ENCODE peak calls at places on chromosomes 7 and 10, in six cellular contexts. One of them, this sample, is unnamed.

GRCh38 chr10:98560585-98560984 is 113.8 kb upstream of the HPS1 start:
- DNase-seq in left ventricle myocardium inferior: no peak
- DNase-seq in iPS DF 6.9: no peak
- DNase-seq in adrenal gland: no peak
- DNase-seq in cardiac muscle cell: no peak
- DNase-seq in A673: no peak
- DNase-seq in this sample: no peak

GRCh38 chr10:60491162-60491561 is 101.5 kb upstream of the ANK3 start:
- DNase-seq in adrenal gland: no peak
- DNase-seq in A673: no peak
- DNase-seq in iPS DF 6.9: no peak
- DNase-seq in left ventricle myocardium inferior: no peak
- DNase-seq in cardiac muscle cell: no peak
- DNase-seq in this sample: no peak

GRCh38 chr10:43606323-43607198 is at the start of gene ZNF485:
- DNase-seq in A673: peak; percentile 79
- DNase-seq in adrenal gland: peak; percentile 67
- DNase-seq in cardiac muscle cell: peak; percentile 81
- DNase-seq in iPS DF 6.9: peak; percentile 64
- DNase-seq in left ventricle myocardium inferior: peak; percentile 77
- DNase-seq in this sample: no peak

GRCh38 chr10:13865758-13866491 is 279.2 kb downstream of the PRPF18 start:
- DNase-seq in adrenal gland: peak; percentile 39
- DNase-seq in A673: no peak
- DNase-seq in iPS DF 6.9: no peak
- DNase-seq in cardiac muscle cell: no peak
- DNase-seq in left ventricle myocardium inferior: no peak
- DNase-seq in this sample: peak; percentile 21

GRCh38 chr7:14752301-14752700 is 150.2 kb downstream of the DGKB start:
- DNase-seq in adrenal gland: no peak
- DNase-seq in A673: peak; percentile 18
- DNase-seq in iPS DF 6.9: no peak
- DNase-seq in left ventricle myocardium inferior: no peak
- DNase-seq in cardiac muscle cell: no peak
- DNase-seq in this sample: no peak

GRCh38 chr7:141679014-141679413 is 23.0 kb downstream of the DENND11 start:
- DNase-seq in iPS DF 6.9: no peak
- DNase-seq in A673: no peak
- DNase-seq in left ventricle myocardium inferior: no peak
- DNase-seq in cardiac muscle cell: no peak
- DNase-seq in adrenal gland: no peak
- DNase-seq in this sample: no peak

GRCh38 chr10:27558612-27559020 is 54.5 kb downstream of the RAB18 start:
- DNase-seq in adrenal gland: peak; percentile 68
- DNase-seq in cardiac muscle cell: peak; percentile 89
- DNase-seq in A673: peak; percentile 39
- DNase-seq in left ventricle myocardium inferior: peak; percentile 21
- DNase-seq in iPS DF 6.9: peak; percentile 13
- DNase-seq in this sample: no peak

GRCh38 chr7:2104107-2104710 is 128.5 kb downstream of the MAD1L1 start:
- DNase-seq in iPS DF 6.9: peak; percentile 61
- DNase-seq in A673: peak; percentile 90
- DNase-seq in cardiac muscle cell: peak; percentile 79
- DNase-seq in adrenal gland: peak; percentile 76
- DNase-seq in left ventricle myocardium inferior: peak; percentile 87
- DNase-seq in this sample: no peak

GRCh38 chr10:100890696-100891271 is 22.0 kb upstream of the SLF2 start:
- DNase-seq in A673: peak; percentile 97
- DNase-seq in cardiac muscle cell: no peak
- DNase-seq in iPS DF 6.9: no peak
- DNase-seq in adrenal gland: no peak
- DNase-seq in left ventricle myocardium inferior: no peak
- DNase-seq in this sample: peak; percentile 42

GRCh38 chr10:73956476-73957338 is 41.2 kb upstream of the VCL start:
- DNase-seq in A673: peak; percentile 73
- DNase-seq in left ventricle myocardium inferior: no peak
- DNase-seq in adrenal gland: no peak
- DNase-seq in cardiac muscle cell: peak; percentile 34
- DNase-seq in iPS DF 6.9: no peak
- DNase-seq in this sample: no peak

GRCh38 chr10:62637249-62638061 is 167.1 kb upstream of the ADO start:
- DNase-seq in A673: no peak
- DNase-seq in adrenal gland: peak; percentile 46
- DNase-seq in cardiac muscle cell: no peak
- DNase-seq in left ventricle myocardium inferior: no peak
- DNase-seq in iPS DF 6.9: no peak
- DNase-seq in this sample: no peak

GRCh38 chr7:30062587-30062986 is 34.4 kb downstream of the PLEKHA8 start:
- DNase-seq in cardiac muscle cell: peak; percentile 24
- DNase-seq in left ventricle myocardium inferior: no peak
- DNase-seq in A673: peak; percentile 51
- DNase-seq in adrenal gland: no peak
- DNase-seq in iPS DF 6.9: no peak
- DNase-seq in this sample: no peak

GRCh38 chr10:85603167-85603940 is 763.2 kb downstream of the GRID1 start:
- DNase-seq in cardiac muscle cell: no peak
- DNase-seq in iPS DF 6.9: no peak
- DNase-seq in A673: no peak
- DNase-seq in adrenal gland: no peak
- DNase-seq in left ventricle myocardium inferior: no peak
- DNase-seq in this sample: no peak

GRCh38 chr7:84548366-84549085 is 353.9 kb upstream of the SEMA3A start:
- DNase-seq in iPS DF 6.9: peak; percentile 25
- DNase-seq in left ventricle myocardium inferior: no peak
- DNase-seq in cardiac muscle cell: peak; percentile 25
- DNase-seq in A673: peak; percentile 26
- DNase-seq in adrenal gland: no peak
- DNase-seq in this sample: no peak

GRCh38 chr7:44678468-44679179 is 70.0 kb upstream of the ZMIZ2 start:
- DNase-seq in A673: no peak
- DNase-seq in adrenal gland: peak; percentile 81
- DNase-seq in left ventricle myocardium inferior: peak; percentile 65
- DNase-seq in iPS DF 6.9: no peak
- DNase-seq in cardiac muscle cell: no peak
- DNase-seq in this sample: no peak

GRCh38 chr7:135683609-135684008 is 21.3 kb downstream of the STMP1 start:
- DNase-seq in left ventricle myocardium inferior: no peak
- DNase-seq in adrenal gland: no peak
- DNase-seq in A673: no peak
- DNase-seq in cardiac muscle cell: no peak
- DNase-seq in iPS DF 6.9: no peak
- DNase-seq in this sample: no peak

GRCh38 chr7:44387427-44387826 is 62.0 kb upstream of the CAMK2B start:
- DNase-seq in left ventricle myocardium inferior: no peak
- DNase-seq in adrenal gland: peak; percentile 9
- DNase-seq in cardiac muscle cell: no peak
- DNase-seq in A673: no peak
- DNase-seq in iPS DF 6.9: no peak
- DNase-seq in this sample: no peak

GRCh38 chr10:14653271-14654161 is 121.2 kb downstream of the FAM107B start:
- DNase-seq in left ventricle myocardium inferior: no peak
- DNase-seq in adrenal gland: peak; percentile 54
- DNase-seq in cardiac muscle cell: no peak
- DNase-seq in iPS DF 6.9: no peak
- DNase-seq in A673: peak; percentile 22
- DNase-seq in this sample: peak; percentile 59

GRCh38 chr10:5252177-5253037 is 55.8 kb downstream of the AKR1C4 start:
- DNase-seq in cardiac muscle cell: no peak
- DNase-seq in iPS DF 6.9: peak; percentile 7
- DNase-seq in adrenal gland: no peak
- DNase-seq in left ventricle myocardium inferior: no peak
- DNase-seq in A673: peak; percentile 49
- DNase-seq in this sample: no peak

GRCh38 chr10:129800-130199 is 5.5 kb upstream of the ZMYND11 start:
- DNase-seq in cardiac muscle cell: no peak
- DNase-seq in left ventricle myocardium inferior: no peak
- DNase-seq in adrenal gland: no peak
- DNase-seq in iPS DF 6.9: no peak
- DNase-seq in A673: no peak
- DNase-seq in this sample: no peak

GRCh38 chr10:33032354-33033254 is 74.6 kb upstream of the ITGB1 start:
- DNase-seq in A673: no peak
- DNase-seq in iPS DF 6.9: no peak
- DNase-seq in adrenal gland: no peak
- DNase-seq in left ventricle myocardium inferior: no peak
- DNase-seq in cardiac muscle cell: no peak
- DNase-seq in this sample: peak; percentile 42

GRCh38 chr10:73172867-73173266 is 4.9 kb downstream of the FAM149B1 start:
- DNase-seq in iPS DF 6.9: no peak
- DNase-seq in A673: no peak
- DNase-seq in adrenal gland: no peak
- DNase-seq in cardiac muscle cell: no peak
- DNase-seq in left ventricle myocardium inferior: no peak
- DNase-seq in this sample: no peak

GRCh38 chr7:141151726-141152125 is 77.9 kb downstream of the TMEM178B start:
- DNase-seq in iPS DF 6.9: no peak
- DNase-seq in cardiac muscle cell: no peak
- DNase-seq in left ventricle myocardium inferior: no peak
- DNase-seq in A673: no peak
- DNase-seq in adrenal gland: no peak
- DNase-seq in this sample: no peak

GRCh38 chr7:129896568-129897382 is 56.0 kb downstream of the UBE2H start:
- DNase-seq in adrenal gland: no peak
- DNase-seq in left ventricle myocardium inferior: no peak
- DNase-seq in iPS DF 6.9: no peak
- DNase-seq in A673: no peak
- DNase-seq in cardiac muscle cell: no peak
- DNase-seq in this sample: peak; percentile 38

GRCh38 chr7:68205826-68206225 is 1209.2 kb downstream of the TYW1 start:
- DNase-seq in cardiac muscle cell: no peak
- DNase-seq in adrenal gland: no peak
- DNase-seq in left ventricle myocardium inferior: no peak
- DNase-seq in A673: no peak
- DNase-seq in iPS DF 6.9: no peak
- DNase-seq in this sample: no peak

GRCh38 chr10:80567292-80567691 is 29.6 kb downstream of the SH2D4B start:
- DNase-seq in adrenal gland: no peak
- DNase-seq in A673: no peak
- DNase-seq in cardiac muscle cell: no peak
- DNase-seq in iPS DF 6.9: no peak
- DNase-seq in left ventricle myocardium inferior: no peak
- DNase-seq in this sample: no peak

GRCh38 chr7:116543664-116544063 is 18.8 kb downstream of the CAV1 start:
- DNase-seq in A673: no peak
- DNase-seq in adrenal gland: no peak
- DNase-seq in iPS DF 6.9: no peak
- DNase-seq in left ventricle myocardium inferior: no peak
- DNase-seq in cardiac muscle cell: no peak
- DNase-seq in this sample: no peak

GRCh38 chr10:127976701-127977367 is 69.9 kb downstream of the PTPRE start:
- DNase-seq in adrenal gland: peak; percentile 45
- DNase-seq in left ventricle myocardium inferior: no peak
- DNase-seq in cardiac muscle cell: no peak
- DNase-seq in A673: no peak
- DNase-seq in iPS DF 6.9: no peak
- DNase-seq in this sample: no peak

GRCh38 chr10:37488792-37489657 is 363.6 kb downstream of the ANKRD30A start:
- DNase-seq in cardiac muscle cell: no peak
- DNase-seq in iPS DF 6.9: no peak
- DNase-seq in A673: peak; percentile 24
- DNase-seq in left ventricle myocardium inferior: no peak
- DNase-seq in adrenal gland: peak; percentile 67
- DNase-seq in this sample: no peak

GRCh38 chr10:32207544-32207943 is 139.4 kb downstream of the EPC1 start:
- DNase-seq in left ventricle myocardium inferior: peak; percentile 31
- DNase-seq in iPS DF 6.9: no peak
- DNase-seq in adrenal gland: peak; percentile 64
- DNase-seq in cardiac muscle cell: peak; percentile 51
- DNase-seq in A673: peak; percentile 75
- DNase-seq in this sample: no peak

GRCh38 chr10:909831-910230 is 21.7 kb downstream of the LARP4B start:
- DNase-seq in A673: peak; percentile 48
- DNase-seq in left ventricle myocardium inferior: peak; percentile 32
- DNase-seq in adrenal gland: peak; percentile 45
- DNase-seq in cardiac muscle cell: peak; percentile 66
- DNase-seq in iPS DF 6.9: no peak
- DNase-seq in this sample: no peak

GRCh38 chr7:23698822-23699221 is 11.2 kb upstream of the STK31 start:
- DNase-seq in left ventricle myocardium inferior: no peak
- DNase-seq in adrenal gland: no peak
- DNase-seq in iPS DF 6.9: no peak
- DNase-seq in A673: no peak
- DNase-seq in cardiac muscle cell: no peak
- DNase-seq in this sample: no peak

GRCh38 chr10:127472976-127473375 is 76.1 kb upstream of the NPS start:
- DNase-seq in A673: no peak
- DNase-seq in adrenal gland: no peak
- DNase-seq in left ventricle myocardium inferior: no peak
- DNase-seq in iPS DF 6.9: no peak
- DNase-seq in cardiac muscle cell: no peak
- DNase-seq in this sample: no peak

GRCh38 chr10:130283234-130283574 is 147.0 kb downstream of the GLRX3 start:
- DNase-seq in cardiac muscle cell: no peak
- DNase-seq in iPS DF 6.9: no peak
- DNase-seq in adrenal gland: no peak
- DNase-seq in left ventricle myocardium inferior: no peak
- DNase-seq in A673: no peak
- DNase-seq in this sample: no peak
- H3K9me3 ChIP-seq in cardiac muscle cell: no peaks in the 10 kb centered on the region
- H3K9me3 ChIP-seq in iPS DF 6.9: peaks cover 24% of the 10 kb centered on the region
- H3K9me3 ChIP-seq in adrenal gland: peaks cover 5% of the 10 kb centered on the region
- H3K9me3 ChIP-seq in left ventricle myocardium inferior: peaks cover 100% of the 10 kb centered on the region
- H3K9me3 ChIP-seq in A673: peaks cover 59% of the 10 kb centered on the region
- H3K9me3 ChIP-seq in this sample: peaks cover 24% of the 10 kb centered on the region

GRCh38 chr10:71984798-71985388 is 20.7 kb downstream of the CHST3 start:
- DNase-seq in cardiac muscle cell: no peak
- DNase-seq in A673: no peak
- DNase-seq in adrenal gland: no peak
- DNase-seq in iPS DF 6.9: no peak
- DNase-seq in left ventricle myocardium inferior: no peak
- DNase-seq in this sample: no peak
- H3K4me1 ChIP-seq in cardiac muscle cell: peaks cover 37% of the 10 kb centered on the region
- H3K4me1 ChIP-seq in A673: peaks cover 23% of the 10 kb centered on the region
- H3K4me1 ChIP-seq in adrenal gland: peaks cover 81% of the 10 kb centered on the region
- H3K4me1 ChIP-seq in iPS DF 6.9: peaks cover 1% of the 10 kb centered on the region
- H3K4me1 ChIP-seq in left ventricle myocardium inferior: peaks cover 92% of the 10 kb centered on the region
- H3K4me1 ChIP-seq in this sample: peaks cover 11% of the 10 kb centered on the region

DNA sequence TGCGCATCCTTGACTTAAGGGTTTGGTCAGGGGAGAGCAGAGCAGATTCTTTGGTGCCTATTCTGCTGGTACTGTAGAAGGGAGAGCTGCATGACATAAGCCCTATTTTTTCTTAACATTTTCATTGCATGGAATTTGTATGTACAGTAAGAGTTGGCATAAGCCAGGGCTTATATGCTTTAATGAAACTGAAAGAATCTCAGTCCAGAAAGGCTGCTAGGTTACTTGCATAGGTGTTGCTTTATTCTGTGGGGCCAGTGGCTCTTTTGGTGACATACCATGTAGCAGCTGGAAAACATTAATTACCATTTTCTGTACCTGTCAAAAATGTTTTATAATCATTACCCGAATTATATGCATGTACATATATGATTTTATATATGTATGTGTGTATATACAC is 152.1 kb downstream of the LYZL1 start:
- DNase-seq in left ventricle myocardium inferior: no peak
- DNase-seq in A673: no peak
- DNase-seq in iPS DF 6.9: no peak
- DNase-seq in cardiac muscle cell: no peak
- DNase-seq in adrenal gland: no peak
- DNase-seq in this sample: no peak
- H3K9me3 ChIP-seq in left ventricle myocardium inferior: peaks cover 35% of the 10 kb centered on the region
- H3K9me3 ChIP-seq in A673: peaks cover 38% of the 10 kb centered on the region
- H3K9me3 ChIP-seq in iPS DF 6.9: peaks cover 3% of the 10 kb centered on the region
- H3K9me3 ChIP-seq in cardiac muscle cell: no peaks in the 10 kb centered on the region
- H3K9me3 ChIP-seq in adrenal gland: no peaks in the 10 kb centered on the region
- H3K9me3 ChIP-seq in this sample: peaks cover 10% of the 10 kb centered on the region

GRCh38 chr10:21285742-21286311 is 239.7 kb downstream of the SKIDA1 start:
- DNase-seq in cardiac muscle cell: no peak
- DNase-seq in adrenal gland: no peak
- DNase-seq in left ventricle myocardium inferior: no peak
- DNase-seq in iPS DF 6.9: no peak
- DNase-seq in A673: no peak
- DNase-seq in this sample: no peak
- H3K4me1 ChIP-seq in cardiac muscle cell: peaks cover 5% of the 10 kb centered on the region
- H3K4me1 ChIP-seq in adrenal gland: peaks cover 7% of the 10 kb centered on the region
- H3K4me1 ChIP-seq in left ventricle myocardium inferior: no peaks in the 10 kb centered on the region
- H3K4me1 ChIP-seq in iPS DF 6.9: peaks cover 10% of the 10 kb centered on the region
- H3K4me1 ChIP-seq in A673: peaks cover 8% of the 10 kb centered on the region
- H3K4me1 ChIP-seq in this sample: no peaks in the 10 kb centered on the region

This sample was measured in keratinocyte.